ENCODE peak calls at places on chromosomes 4 and X, in eight cellular contexts. M is WTC11, S is right lobe of liver, Y is progenitor cell of endocrine pancreas, X is esophagus squamous epithelium, F is astrocyte of the spinal cord, G is GM06990, C is epithelial cell of esophagus. D is an unnamed sample.

GRCh38 chrX:116749943-116750342 is 287.2 kb upstream of the CT83 start:
- DNase-seq in C (peak; percentile 93), M (no peak), G (no peak), Y (no peak), F (no peak), X (no peak), S (no peak), D (no peak)

GRCh38 chr4:56828784-56829535 is 7.5 kb upstream of the SPINK2 start:
- DNase-seq in M (no peak), S (no peak), Y (no peak), G (peak; percentile 36), F (peak; percentile 76), C (no peak), X (no peak), D (no peak)

GRCh38 chr4:179582164-179582563 is 2139.9 kb upstream of the AGA start:
- DNase-seq in Y (no peak), X (no peak), M (no peak), S (no peak), G (no peak), C (no peak), F (no peak), D (no peak)

GRCh38 chrX:10677490-10677889 is 57.1 kb upstream of the MID1 start:
- DNase-seq in X (no peak), S (no peak), C (no peak), F (no peak), Y (no peak), G (no peak), M (no peak), D (no peak)

GRCh38 chrX:152619897-152620296 is 17.8 kb upstream of the GABRQ start:
- DNase-seq in Y (no peak), G (no peak), M (no peak), F (no peak), C (peak; percentile 1), X (no peak), S (no peak), D (no peak)

GRCh38 chrX:11881485-11882170 is 123.6 kb downstream of the MSL3 start:
- DNase-seq in S (no peak), C (peak; percentile 57), M (no peak), F (no peak), Y (no peak), X (peak; percentile 0), G (no peak), D (peak; percentile 7)

GRCh38 chrX:42098897-42099296 is 175.5 kb upstream of the CASK start:
- DNase-seq in S (no peak), X (no peak), M (no peak), Y (no peak), F (no peak), G (no peak), C (no peak), D (no peak)

GRCh38 chr4:25367877-25368276 is 9.2 kb upstream of the ANAPC4 start:
- DNase-seq in G (no peak), M (no peak), X (no peak), F (no peak), S (no peak), C (no peak), Y (no peak), D (no peak)

GRCh38 chr4:166091914-166092510 is 219.0 kb downstream of the TLL1 start:
- DNase-seq in M (no peak), X (no peak), C (peak; percentile 56), G (peak; percentile 2), F (peak; percentile 54), Y (no peak), S (no peak), D (no peak)

GRCh38 chr4:74715731-74716435 is 78.4 kb downstream of the BTC start:
- DNase-seq in F (no peak), X (no peak), M (no peak), C (peak; percentile 42), Y (no peak), S (no peak), G (no peak), D (no peak)

GRCh38 chr4:48011722-48012121 is 4.8 kb downstream of the CNGA1 start:
- DNase-seq in F (no peak), C (no peak), S (no peak), M (no peak), G (no peak), X (no peak), Y (no peak), D (no peak)

GRCh38 chrX:113868169-113868568 is 715.7 kb upstream of the HTR2C start:
- DNase-seq in C (no peak), M (no peak), S (no peak), Y (no peak), X (no peak), G (no peak), F (no peak), D (no peak)

GRCh38 chr4:18042754-18043153 is 21.2 kb upstream of the LCORL start:
- DNase-seq in F (no peak), C (no peak), S (no peak), M (no peak), Y (no peak), X (no peak), G (no peak), D (no peak)

GRCh38 chrX:110795645-110796510 is at the start of gene CHRDL1:
- DNase-seq in X (no peak), F (peak; percentile 40), Y (peak; percentile 51), G (peak; percentile 7), C (peak; percentile 0), M (peak; percentile 35), S (peak; percentile 33), D (peak; percentile 16)

GRCh38 chr4:187615972-187616371 is 379.6 kb upstream of the ZFP42 start:
- DNase-seq in Y (no peak), C (no peak), G (no peak), S (no peak), M (no peak), F (no peak), X (no peak), D (no peak)
- TF ChIP-seq CTCF in Y (no peak), C (no peak), G (no peak), S (no peak), M (no peak), F (no peak), X (no peak), D (no peak)

GRCh38 chr4:83328486-83328885 is 6.2 kb downstream of the HPSE start:
- DNase-seq in F (no peak), G (no peak), M (peak; percentile 44), S (no peak), X (no peak), C (peak; percentile 37), Y (no peak), D (no peak)
- TF ChIP-seq CTCF in F (peak; percentile 14), G (peak; percentile 43), M (no peak), S (no peak), X (no peak), C (peak; percentile 12), Y (no peak), D (no peak)

GRCh38 chr4:70313736-70314135 is 21.0 kb upstream of the CABS1 start:
- DNase-seq in Y (no peak), G (no peak), F (no peak), X (no peak), C (no peak), M (no peak), S (no peak), D (no peak)

DNA sequence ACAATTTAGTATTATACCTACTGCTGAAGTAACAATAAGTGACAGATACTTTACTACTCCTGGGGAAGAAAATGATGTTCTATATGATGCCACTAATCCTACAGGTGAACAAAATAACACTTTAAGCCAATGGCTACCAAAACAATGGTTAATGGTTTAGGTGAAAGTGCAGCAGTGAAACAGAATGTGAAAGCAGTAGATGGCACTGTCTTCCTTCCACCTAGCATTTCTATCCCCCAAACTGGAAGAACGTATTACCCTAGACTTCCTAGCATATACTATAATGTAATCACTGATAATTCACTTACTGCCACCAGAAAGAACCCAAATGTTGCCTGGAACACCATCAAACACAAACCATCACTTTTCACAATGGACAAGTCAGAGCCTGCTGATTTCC is 18.9 kb upstream of the CABS1 start:
- DNase-seq in Y (no peak), X (no peak), S (no peak), F (no peak), C (peak; percentile 9), G (no peak), M (no peak), D (no peak)
- TF ChIP-seq CTCF in Y (no peak), X (no peak), S (no peak), F (no peak), C (peak; percentile 12), G (peak; percentile 36), M (no peak), D (no peak)

GRCh38 chrX:125151146-125151545 is 168.5 kb upstream of the TEX13C start:
- DNase-seq in Y (no peak), S (no peak), F (no peak), G (no peak), C (no peak), M (no peak), X (no peak), D (no peak)

GRCh38 chrX:125152011-125152410 is 167.7 kb upstream of the TEX13C start:
- DNase-seq in S (no peak), G (no peak), M (no peak), X (no peak), Y (no peak), F (no peak), C (no peak), D (no peak)

DNA sequence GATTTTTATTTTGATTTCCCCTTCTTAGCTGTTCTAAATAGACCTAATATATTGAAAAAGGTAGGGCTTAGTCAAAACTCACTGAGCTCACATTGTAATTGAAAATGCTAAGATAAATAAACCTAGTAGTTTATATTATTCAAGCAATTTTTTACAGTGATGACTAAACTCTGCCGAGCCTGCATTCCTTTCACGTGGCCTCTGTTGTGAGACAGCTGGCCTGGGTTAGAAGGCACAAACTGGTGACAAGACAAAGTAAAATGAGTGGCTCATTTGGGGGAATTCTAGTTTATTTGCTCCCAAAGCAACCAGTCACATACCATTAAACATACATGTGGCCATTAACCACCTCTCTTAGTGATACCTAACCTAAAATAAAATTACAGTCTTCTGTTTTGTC is 169.4 kb upstream of the TEX13C start:
- DNase-seq in C (no peak), M (no peak), G (no peak), F (no peak), X (no peak), S (no peak), Y (no peak), D (no peak)
- TF ChIP-seq CTCF in C (no peak), M (no peak), G (no peak), F (no peak), X (no peak), S (no peak), Y (no peak), D (no peak)

GRCh38 chrX:117985241-117985640 is 131.4 kb downstream of the KLHL13 start:
- DNase-seq in S (no peak), X (no peak), M (peak; percentile 22), F (no peak), Y (no peak), C (peak; percentile 18), G (peak; percentile 11), D (no peak)
- TF ChIP-seq CTCF in S (no peak), X (no peak), M (peak; percentile 24), F (no peak), Y (peak; percentile 35), C (peak; percentile 42), G (peak; percentile 44), D (no peak)

DNA sequence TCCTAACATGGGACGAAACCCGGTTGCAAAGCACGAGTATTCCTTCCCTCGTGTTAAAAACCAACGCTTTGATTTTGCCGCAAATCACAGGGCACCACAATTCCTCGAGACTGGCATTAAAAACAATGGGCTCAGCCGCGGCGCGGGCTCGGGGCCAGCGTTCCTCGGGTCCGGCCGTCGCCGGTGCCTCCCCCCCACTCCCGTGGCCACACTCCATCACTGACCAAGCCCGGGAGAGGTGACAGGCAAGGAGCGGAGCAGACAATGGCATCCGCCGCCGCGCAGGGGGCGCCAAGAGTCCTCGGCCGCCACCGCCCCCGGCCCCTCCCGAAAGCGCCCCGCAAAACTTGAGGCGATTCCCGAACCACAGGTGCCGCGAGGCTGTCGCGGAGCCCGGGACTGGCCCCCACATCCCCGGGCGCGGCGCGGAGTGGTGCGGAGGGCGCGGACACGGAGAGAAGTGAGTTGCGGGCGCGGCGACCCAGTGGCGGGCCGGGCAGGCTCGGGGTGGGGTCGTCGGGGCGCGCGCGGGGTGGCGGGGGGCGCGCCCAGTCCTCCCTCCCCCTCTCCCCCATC is 445 bp downstream of the AP1S2 start:
- DNase-seq in G (peak; percentile 72), S (peak; percentile 73), F (no peak), M (peak; percentile 54), C (no peak), X (peak; percentile 17), Y (peak; percentile 57), D (peak; percentile 73)
- TF ChIP-seq CTCF in G (peak; percentile 58), S (peak; percentile 10), F (peak; percentile 15), M (no peak), C (no peak), X (no peak), Y (peak; percentile 53), D (peak; percentile 45)

D was measured in Calu3.